ENCODE peak calls at places on chromosomes 4 and X, in seven cellular contexts. E, R, P, A, U, J and Z are unnamed samples.

GRCh38 chr4:36222702-36223101 is 21.6 kb downstream of the ARAP2 start:
- DNase-seq in E (no peak), R (no peak), P (no peak), A (no peak), U (no peak), J (no peak), Z (no peak)

GRCh38 chr4:74692973-74693372 is 101.3 kb downstream of the BTC start:
- DNase-seq in E (no peak), R (no peak), P (no peak), A (no peak), U (no peak), J (no peak), Z (no peak)

GRCh38 chrX:51894697-51895336 is 1.4 kb downstream of the MAGED1 start:
- DNase-seq in E (no peak), R (peak), P (peak), A (peak), U (no peak), J (peak), Z (no peak)

GRCh38 chr4:1082215-1083182 is 30.9 kb downstream of the RNF212 start:
- DNase-seq in E (no peak), R (no peak), P (no peak), A (peak), U (no peak), J (no peak), Z (peak)

GRCh38 chrX:124406294-124407013 is 60.1 kb downstream of the SH2D1A start:
- DNase-seq in E (no peak), R (peak), P (peak), A (no peak), U (peak), J (no peak), Z (peak)

GRCh38 chr4:74777531-74777930 is 16.8 kb downstream of the BTC start:
- DNase-seq in E (no peak), R (no peak), P (no peak), A (no peak), U (no peak), J (no peak), Z (no peak)

GRCh38 chr4:107318078-107318477 is 282.0 kb upstream of the DKK2 start:
- DNase-seq in E (no peak), R (no peak), P (no peak), A (no peak), U (no peak), J (no peak), Z (peak)

GRCh38 chr4:40446785-40447184 is 111.7 kb downstream of the CHRNA9 start:
- DNase-seq in E (no peak), R (no peak), P (no peak), A (no peak), U (no peak), J (no peak), Z (no peak)

GRCh38 chr4:147362868-147363440 is 117.9 kb upstream of the EDNRA start:
- DNase-seq in E (no peak), R (no peak), P (no peak), A (peak), U (no peak), J (no peak), Z (peak)

GRCh38 chr4:137238456-137238855 is 293.8 kb downstream of the PCDH18 start:
- DNase-seq in E (no peak), R (peak), P (no peak), A (no peak), U (no peak), J (no peak), Z (no peak)

GRCh38 chr4:87010192-87010591 is 75.4 kb downstream of the AFF1 start:
- DNase-seq in E (no peak), R (no peak), P (no peak), A (no peak), U (no peak), J (no peak), Z (no peak)

GRCh38 chr4:15655223-15656037 is at the start of gene FBXL5:
- DNase-seq in E (peak), R (peak), P (peak), A (peak), U (peak), J (peak), Z (peak)

GRCh38 chrX:105475801-105476200 is 255.3 kb upstream of the TEX13A start:
- DNase-seq in E (no peak), R (peak), P (no peak), A (no peak), U (no peak), J (no peak), Z (no peak)

GRCh38 chr4:21211836-21212235 is 511.6 kb downstream of the PACRGL start:
- DNase-seq in E (no peak), R (no peak), P (no peak), A (no peak), U (no peak), J (no peak), Z (no peak)

GRCh38 chrX:141701081-141701480 is 2.5 kb upstream of the SPANXD start:
- DNase-seq in E (no peak), R (no peak), P (no peak), A (no peak), U (no peak), J (no peak), Z (no peak)

GRCh38 chr4:47615385-47615784 is 130.3 kb downstream of the ATP10D start:
- DNase-seq in E (no peak), R (no peak), P (no peak), A (no peak), U (no peak), J (no peak), Z (no peak)

GRCh38 chrX:110569506-110569905 is 210.9 kb downstream of the RTL9 start:
- DNase-seq in E (no peak), R (no peak), P (no peak), A (no peak), U (no peak), J (no peak), Z (no peak)

GRCh38 chr4:153655928-153656327 is 28.2 kb upstream of the TLR2 start:
- DNase-seq in E (no peak), R (no peak), P (no peak), A (peak), U (no peak), J (no peak), Z (no peak)

GRCh38 chr4:20431422-20432014 is 179.8 kb downstream of the SLIT2 start:
- DNase-seq in E (no peak), R (no peak), P (no peak), A (peak), U (no peak), J (no peak), Z (no peak)

GRCh38 chr4:102234243-102234838 is 110.9 kb downstream of the SLC39A8 start:
- DNase-seq in E (no peak), R (no peak), P (no peak), A (no peak), U (no peak), J (no peak), Z (no peak)

GRCh38 chr4:5970381-5971076 is 47.7 kb downstream of the C4orf50 start:
- DNase-seq in E (no peak), R (no peak), P (no peak), A (peak), U (no peak), J (no peak), Z (no peak)

GRCh38 chrX:52271212-52271611 is 86.5 kb downstream of the MAGED4 start:
- DNase-seq in E (no peak), R (peak), P (no peak), A (no peak), U (no peak), J (no peak), Z (no peak)

GRCh38 chrX:120305531-120306145 is 5.6 kb downstream of the TMEM255A start:
- DNase-seq in E (no peak), R (peak), P (no peak), A (no peak), U (no peak), J (no peak), Z (peak)

GRCh38 chr4:2291705-2292651 is 30.1 kb upstream of the MXD4 start:
- DNase-seq in E (no peak), R (no peak), P (no peak), A (peak), U (no peak), J (no peak), Z (peak)

GRCh38 chr4:47531241-47531953 is 46.3 kb downstream of the ATP10D start:
- DNase-seq in E (no peak), R (peak), P (no peak), A (no peak), U (peak), J (peak), Z (peak)

GRCh38 chr4:169133932-169134331 is 123.9 kb upstream of the CBR4 start:
- DNase-seq in E (no peak), R (peak), P (no peak), A (no peak), U (no peak), J (no peak), Z (no peak)

GRCh38 chr4:69830529-69831269 is 29.2 kb downstream of the SULT1E1 start:
- DNase-seq in E (no peak), R (no peak), P (no peak), A (peak), U (no peak), J (no peak), Z (no peak)

GRCh38 chrX:10897768-10898167 is 213.4 kb upstream of the HCCS start:
- DNase-seq in E (no peak), R (peak), P (no peak), A (no peak), U (no peak), J (no peak), Z (no peak)

GRCh38 chr4:71147261-71147660 is 153.8 kb downstream of the DCK start:
- DNase-seq in E (no peak), R (no peak), P (no peak), A (no peak), U (no peak), J (no peak), Z (peak)

GRCh38 chrX:57453901-57454300 is 137.9 kb upstream of the ZXDB start:
- DNase-seq in E (no peak), R (peak), P (peak), A (no peak), U (peak), J (no peak), Z (peak)